ENCODE peak calls at places on chromosomes 2 and 18, in six cellular contexts. M is transverse colon, J is testis, G is esophagus squamous epithelium, T is A549, W is heart left ventricle. P is an unnamed sample.
A peak's percentile ranks its signal among the peaks of the same experiment; 100 is the strongest.

GRCh38 chr2:33810046-33810835 is 211.1 kb upstream of the FAM98A start:
- DNase-seq in G (no peak), J (no peak), M (no peak), T (no peak), W (no peak), P (no peak)

GRCh38 chr18:31716362-31716761 is 32.0 kb upstream of the B4GALT6 start:
- DNase-seq in T (no peak), J (no peak), M (no peak), G (no peak), W (no peak), P (no peak)

GRCh38 chr2:162579986-162580385 is 236.1 kb downstream of the GCA start:
- DNase-seq in G (no peak), J (no peak), M (no peak), T (peak; percentile 33), W (no peak), P (no peak)

GRCh38 chr2:46164581-46165301 is 132.5 kb upstream of the EPAS1 start:
- DNase-seq in T (peak; percentile 88), G (no peak), M (peak; percentile 66), J (peak; percentile 71), W (peak; percentile 85), P (peak; percentile 83)

GRCh38 chr2:164371916-164372315 is 249.4 kb downstream of the GRB14 start:
- DNase-seq in M (no peak), T (no peak), G (no peak), J (no peak), W (no peak), P (no peak)

GRCh38 chr18:49178736-49179135 is 228.0 kb upstream of the SMAD7 start:
- DNase-seq in T (peak; percentile 48), G (no peak), W (no peak), J (peak; percentile 55), M (no peak), P (no peak)

GRCh38 chr2:98049991-98050519 is 36.9 kb upstream of the VWA3B start:
- DNase-seq in W (no peak), G (no peak), J (no peak), M (peak; percentile 42), T (no peak), P (no peak)

GRCh38 chr2:197795277-197795676 is 9.1 kb upstream of the PLCL1 start:
- DNase-seq in W (no peak), T (no peak), M (no peak), G (no peak), J (no peak), P (no peak)

GRCh38 chr18:69906765-69907164 is 40.9 kb downstream of the CD226 start:
- DNase-seq in W (no peak), T (no peak), J (no peak), G (no peak), M (no peak), P (no peak)

GRCh38 chr2:44245068-44245861 is 30.0 kb upstream of the SLC3A1 start:
- DNase-seq in J (no peak), G (no peak), W (no peak), T (peak; percentile 29), M (no peak), P (no peak)

DNA sequence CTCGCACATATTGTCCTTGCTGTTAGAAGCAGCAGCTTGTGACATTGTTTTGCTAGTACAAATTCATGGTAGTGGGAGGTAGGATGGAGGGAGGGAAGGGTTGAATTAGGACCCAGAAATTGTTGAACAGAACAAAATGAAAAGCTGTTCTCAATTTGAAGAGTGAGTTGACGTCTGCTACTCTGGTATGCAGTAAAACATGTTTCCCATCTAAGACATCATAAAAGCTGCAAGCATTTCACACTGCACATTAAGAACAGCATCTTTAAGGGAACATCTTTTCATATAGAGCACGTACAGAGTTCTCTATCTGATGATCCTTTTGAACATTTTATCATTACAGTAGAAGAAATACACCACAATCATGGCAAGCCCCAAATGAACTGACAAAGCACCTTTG is 156.3 kb downstream of the RDH14 start:
- DNase-seq in T (no peak), M (no peak), J (no peak), W (no peak), G (no peak), P (no peak)
- TF ChIP-seq POLR2A in T (no peak), M (no peak), J (no peak), W (no peak), G (no peak), P (no peak)

GRCh38 chr18:3593904-3594759 is 144.2 kb downstream of the TGIF1 start:
- DNase-seq in M (peak; percentile 92), J (peak; percentile 95), T (peak; percentile 97), G (peak; percentile 46), W (peak; percentile 92), P (peak; percentile 92)

GRCh38 chr18:3593381-3593903 is 143.5 kb downstream of the TGIF1 start:
- DNase-seq in T (peak; percentile 94), G (no peak), M (no peak), J (peak; percentile 85), W (no peak), P (peak; percentile 35)

GRCh38 chr18:3595282-3596273 is 145.6 kb downstream of the TGIF1 start:
- DNase-seq in T (peak; percentile 83), M (peak; percentile 44), J (no peak), G (no peak), W (no peak), P (no peak)

GRCh38 chr18:3596324-3597158 is 146.6 kb downstream of the TGIF1 start:
- DNase-seq in W (peak; percentile 60), G (no peak), J (peak; percentile 86), T (peak; percentile 88), M (peak; percentile 66), P (no peak)

GRCh38 chr18:3594760-3595241 is 144.8 kb downstream of the TGIF1 start:
- DNase-seq in G (no peak), J (peak; percentile 59), W (no peak), T (peak; percentile 58), M (peak; percentile 47), P (no peak)
- H3K4me1 ChIP-seq in G (peaks cover 34% of the 10 kb centered on the region), J (peaks cover 50% of the 10 kb centered on the region), W (peaks cover 25% of the 10 kb centered on the region), T (peaks cover 75% of the 10 kb centered on the region), M (peaks cover 47% of the 10 kb centered on the region), P (peaks cover 14% of the 10 kb centered on the region)

GRCh38 chr2:27663463-27664244 is at the start of the genes SLC4A1AP and SUPT7L:
- DNase-seq in W (peak; percentile 83), J (peak; percentile 87), M (peak; percentile 73), G (peak; percentile 25), T (peak; percentile 93), P (peak; percentile 78)

GRCh38 chr2:27663160-27663462 is 303 bp downstream of the SUPT7L start:
- DNase-seq in M (no peak), T (no peak), G (no peak), J (no peak), W (no peak), P (no peak)

GRCh38 chr2:27667439-27667838 is 3.8 kb downstream of the SLC4A1AP start:
- DNase-seq in T (no peak), J (no peak), G (no peak), W (no peak), M (no peak), P (no peak)

GRCh38 chr2:27664245-27664574 is 521 bp downstream of the SLC4A1AP start:
- DNase-seq in J (no peak), T (no peak), G (no peak), W (no peak), M (no peak), P (no peak)

GRCh38 chr2:27664622-27665363 is 1.1 kb downstream of the SLC4A1AP start:
- DNase-seq in J (no peak), G (no peak), W (no peak), T (no peak), M (no peak), P (no peak)
- H3K27ac ChIP-seq in J (peak overlapping the region; percentile 80), G (no peak overlapping the region), W (no peak overlapping the region), T (peak overlapping the region; percentile 93), M (no peak overlapping the region), P (no peak overlapping the region)

GRCh38 chr2:74653985-74654882 is at the start of gene SEMA4F:
- DNase-seq in T (peak; percentile 95), W (peak; percentile 98), J (peak; percentile 99), M (peak; percentile 98), G (peak; percentile 86), P (peak; percentile 97)
- TF ChIP-seq POLR2A in T (peak; percentile 84), W (no peak), J (peak; percentile 18), M (peak; percentile 18), G (peak; percentile 58), P (no peak)

DNA sequence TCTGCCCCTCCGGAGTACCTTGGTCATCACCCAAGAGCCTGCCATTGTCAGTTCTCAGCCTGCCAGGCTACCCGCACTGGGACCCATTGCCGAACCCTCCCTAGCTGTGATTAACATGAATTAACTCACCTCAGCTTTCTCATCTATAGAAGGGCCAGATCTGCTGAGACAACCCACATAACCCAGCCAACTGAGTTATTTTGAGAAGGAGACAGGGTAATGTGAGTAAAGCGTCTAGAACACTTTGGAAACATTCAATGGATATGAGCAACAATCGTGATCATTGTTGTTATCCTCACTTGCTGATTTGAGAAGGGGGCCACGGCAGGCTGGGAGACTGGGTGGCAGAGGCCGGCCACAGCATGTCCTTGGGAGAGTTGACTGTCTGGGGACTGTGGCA is 196.8 kb downstream of the GLI2 start:
- DNase-seq in G (no peak), J (no peak), T (no peak), W (no peak), M (no peak), P (no peak)
- H3K4me1 ChIP-seq in G (peaks cover 30% of the 10 kb centered on the region), J (peaks cover 51% of the 10 kb centered on the region), T (peaks cover 55% of the 10 kb centered on the region), W (no peaks in the 10 kb centered on the region), M (peaks cover 41% of the 10 kb centered on the region), P (peaks cover 35% of the 10 kb centered on the region)

GRCh38 chr18:21053127-21053526 is 58.5 kb downstream of the ROCK1 start:
- DNase-seq in J (no peak), M (no peak), G (no peak), T (peak; percentile 53), W (no peak), P (no peak)

GRCh38 chr18:21054252-21054821 is 57.3 kb downstream of the ROCK1 start:
- DNase-seq in W (no peak), M (no peak), G (no peak), J (no peak), T (no peak), P (no peak)

GRCh38 chr18:21049306-21049705 is 62.3 kb downstream of the ROCK1 start:
- DNase-seq in T (no peak), G (no peak), W (no peak), M (no peak), J (no peak), P (no peak)

GRCh38 chr18:21051615-21052014 is 60.0 kb downstream of the ROCK1 start:
- DNase-seq in G (no peak), M (no peak), J (no peak), W (no peak), T (no peak), P (no peak)

DNA sequence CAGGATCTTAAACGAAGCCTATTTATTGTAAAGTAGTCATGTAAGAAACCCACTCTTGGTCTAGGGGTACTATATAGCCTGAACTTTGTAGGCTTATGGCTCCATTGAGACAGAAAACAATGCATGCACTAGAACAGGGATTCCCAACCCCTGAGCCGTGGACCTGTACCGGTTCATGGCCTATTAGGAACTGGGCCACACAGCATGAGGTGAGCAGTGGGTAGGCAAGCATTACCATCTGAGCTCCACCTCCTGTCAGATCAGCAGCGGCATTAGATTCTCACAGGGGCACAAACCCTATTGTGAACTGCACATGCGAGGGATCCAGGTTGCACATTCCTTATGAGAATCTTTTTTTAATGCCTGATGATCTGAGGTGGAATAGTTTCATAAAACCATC is 59.2 kb downstream of the ROCK1 start:
- DNase-seq in G (no peak), J (no peak), W (no peak), T (no peak), M (no peak), P (no peak)
- H3K27ac ChIP-seq in G (peak overlapping the region; percentile 54), J (no peak overlapping the region), W (no peak overlapping the region), T (peak overlapping the region; percentile 70), M (peak overlapping the region; percentile 14), P (no peak overlapping the region)